ENCODE peak calls at places on chromosomes 3 and 15, in seven cellular contexts. F, N, I, A, H, V and G are unnamed samples. For H3K4me1, the result is how much of the 10 kb centered on the place peaks cover.

GRCh38 chr3:20143519-20143918 is 42.5 kb downstream of the SGO1 start:
- DNase-seq in F (no peak), N (no peak), A (no peak), H (no peak), V (no peak), I (no peak), G (no peak)

GRCh38 chr3:103949690-103950089 is 1417.0 kb upstream of the ALCAM start:
- DNase-seq in V (no peak), A (no peak), H (no peak), N (no peak), F (no peak), I (no peak), G (no peak)

GRCh38 chr15:31495281-31495680 is 168.6 kb downstream of the KLF13 start:
- DNase-seq in N (no peak), A (no peak), V (peak), F (no peak), H (no peak), I (no peak), G (peak)

GRCh38 chr3:148075829-148076716 is 621.6 kb upstream of the AGTR1 start:
- DNase-seq in F (peak), H (peak), V (no peak), A (peak), N (peak), I (peak), G (peak)

GRCh38 chr15:37847776-37848175 is 86.7 kb upstream of the TMCO5A start:
- DNase-seq in A (no peak), H (no peak), I (no peak), N (no peak), F (no peak), V (no peak), G (no peak)

GRCh38 chr3:109336272-109336957 is 931 bp downstream of the DPPA4 start:
- DNase-seq in N (peak), H (peak), I (no peak), A (peak), V (no peak), F (peak), G (no peak)

GRCh38 chr3:31895471-31895870 is 85.6 kb downstream of the OSBPL10 start:
- DNase-seq in F (no peak), N (peak), A (no peak), H (peak), V (no peak), I (no peak), G (no peak)

GRCh38 chr15:92810418-92811138 is 89.5 kb upstream of the CHD2 start:
- DNase-seq in V (no peak), H (peak), F (peak), N (peak), I (no peak), A (peak), G (no peak)

GRCh38 chr3:27345493-27345892 is 23.7 kb downstream of the NEK10 start:
- DNase-seq in A (no peak), N (no peak), F (no peak), I (no peak), H (no peak), V (no peak), G (no peak)

GRCh38 chr3:106144051-106144450 is 275.2 kb upstream of the CBLB start:
- DNase-seq in F (no peak), H (peak), N (no peak), A (no peak), V (no peak), I (no peak), G (no peak)

GRCh38 chr3:39460677-39461076 is 6.8 kb upstream of the MOBP start:
- DNase-seq in V (no peak), I (no peak), N (no peak), A (no peak), F (no peak), H (no peak), G (no peak)

GRCh38 chr3:78878011-78878410 is 889.8 kb downstream of the ROBO1 start:
- DNase-seq in V (no peak), H (peak), F (peak), A (no peak), I (no peak), N (no peak), G (no peak)

GRCh38 chr3:15223684-15224575 is 17.9 kb downstream of the CAPN7 start:
- DNase-seq in H (peak), F (no peak), V (no peak), I (no peak), N (peak), A (no peak), G (no peak)

GRCh38 chr15:31291048-31291578 is 35.5 kb upstream of the KLF13 start:
- DNase-seq in F (no peak), N (no peak), V (no peak), H (no peak), I (no peak), A (no peak), G (no peak)

GRCh38 chr3:194006-194405 is 2.6 kb upstream of the CHL1 start:
- DNase-seq in H (no peak), F (no peak), N (no peak), I (no peak), V (no peak), A (no peak), G (no peak)

GRCh38 chr3:127608362-127608718 is 10.1 kb downstream of the MCM2 start:
- DNase-seq in A (no peak), I (no peak), H (no peak), V (no peak), N (no peak), F (no peak), G (no peak)

GRCh38 chr3:73623996-73624362 is 762 bp downstream of the PDZRN3 start:
- DNase-seq in V (peak), N (peak), H (peak), F (peak), A (peak), I (no peak), G (peak)

GRCh38 chr3:109597438-109597837 is 260.1 kb upstream of the DPPA4 start:
- DNase-seq in V (no peak), N (no peak), A (no peak), I (no peak), H (no peak), F (no peak), G (no peak)

GRCh38 chr15:92068121-92068520 is 214.6 kb downstream of the SLCO3A1 start:
- DNase-seq in F (no peak), V (no peak), N (no peak), A (no peak), H (peak), I (no peak), G (no peak)

GRCh38 chr3:98817546-98817945 is 54.4 kb downstream of the ST3GAL6 start:
- DNase-seq in I (peak), N (peak), A (peak), H (peak), F (peak), V (no peak), G (no peak)

GRCh38 chr3:62201438-62202035 is 171.8 kb downstream of the FEZF2 start:
- DNase-seq in A (no peak), N (peak), V (no peak), F (peak), H (peak), I (peak), G (no peak)

GRCh38 chr15:80251505-80252280 is at the start of gene CTXND1:
- DNase-seq in V (peak), H (no peak), F (no peak), A (no peak), I (peak), N (no peak), G (peak)

GRCh38 chr3:65030847-65031463 is 343.2 kb upstream of the ADAMTS9 start:
- DNase-seq in A (peak), N (peak), F (peak), I (no peak), V (no peak), H (peak), G (no peak)

GRCh38 chr15:71195242-71195641 is 80.0 kb downstream of the THSD4 start:
- DNase-seq in I (no peak), N (no peak), H (no peak), A (peak), F (peak), V (peak), G (peak)

GRCh38 chr3:185954366-185954723 is 16.5 kb upstream of the TRA2B start:
- DNase-seq in N (no peak), V (no peak), H (peak), A (no peak), I (no peak), F (no peak), G (no peak)

GRCh38 chr3:185960518-185961288 is 22.9 kb upstream of the TRA2B start:
- DNase-seq in I (no peak), A (no peak), N (no peak), V (no peak), H (no peak), F (no peak), G (no peak)

GRCh38 chr3:185958626-185959025 is 20.8 kb upstream of the TRA2B start:
- DNase-seq in I (no peak), A (no peak), V (no peak), F (no peak), N (no peak), H (peak), G (no peak)

GRCh38 chr3:185961675-185962232 is 23.9 kb upstream of the TRA2B start:
- DNase-seq in I (no peak), V (no peak), F (no peak), N (no peak), A (no peak), H (no peak), G (no peak)

DNA sequence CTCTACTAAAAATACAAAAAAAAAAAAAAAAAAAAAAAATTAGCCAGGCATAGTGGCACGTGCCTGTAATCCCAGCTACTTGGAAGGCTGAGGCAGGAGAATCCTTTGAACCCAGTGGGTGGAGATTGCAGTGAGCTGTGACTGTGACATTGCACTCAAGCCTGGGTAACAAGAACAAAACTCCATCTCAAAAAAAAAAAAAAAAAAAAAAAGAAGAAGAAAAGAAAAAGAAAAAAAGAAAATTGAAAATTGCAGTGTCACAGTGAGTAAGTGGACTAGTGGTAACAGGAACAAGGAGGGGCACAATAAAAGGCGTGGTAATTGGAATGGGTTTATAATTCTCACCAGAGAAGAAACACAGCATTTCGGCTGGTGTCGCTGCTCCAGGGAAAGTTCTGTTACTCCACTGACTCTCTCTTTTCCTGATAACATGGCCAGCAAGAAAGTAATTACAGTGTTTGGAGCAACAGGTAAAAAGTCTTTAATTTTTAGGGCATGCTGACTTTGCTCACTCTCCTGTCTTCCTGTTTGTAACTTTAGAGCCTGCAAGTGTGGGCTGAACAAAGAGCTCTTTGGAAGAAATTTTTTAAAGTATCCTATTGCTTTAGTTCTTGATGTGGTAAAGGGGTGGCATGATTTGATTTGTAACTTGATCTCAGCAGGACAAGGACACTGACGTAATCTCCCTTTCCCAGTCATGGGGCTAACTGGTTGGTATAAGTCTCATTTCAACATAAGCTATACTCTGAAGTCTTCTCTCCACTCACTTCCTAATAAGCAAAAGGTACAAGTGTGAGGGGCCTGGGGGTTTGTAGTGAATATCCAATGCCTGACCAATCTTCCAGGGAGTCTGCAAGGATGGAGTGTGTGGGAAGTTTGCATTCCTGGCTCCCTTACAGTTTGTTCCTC is 22.0 kb upstream of the TRA2B start:
- DNase-seq in A (peak), N (peak), F (no peak), V (no peak), H (peak), I (no peak), G (no peak)
- H4K8ac ChIP-seq in A (no peak), N (peak), F (no peak), V (no peak), H (no peak), I (no peak), G (no peak)

GRCh38 chr3:134366928-134367352 is 7.3 kb downstream of the AMOTL2 start:
- DNase-seq in N (no peak), V (no peak), H (no peak), I (no peak), F (no peak), A (no peak), G (peak)
- H3K4me1 ChIP-seq in N (half or more), V (under half), H (half or more), I (under half), F (half or more), A (under half), G (under half)

GRCh38 chr3:101836160-101836559 is 13.2 kb upstream of the NFKBIZ start:
- DNase-seq in H (no peak), F (no peak), A (no peak), V (no peak), I (no peak), N (no peak), G (no peak)
- H2BK5ac ChIP-seq in H (no peak), F (no peak), A (no peak), V (no peak), I (no peak), N (no peak), G (no peak)

GRCh38 chr15:98009169-98009568 is 48.7 kb downstream of the ARRDC4 start:
- DNase-seq in H (no peak), F (no peak), V (no peak), A (no peak), I (no peak), N (no peak), G (no peak)

GRCh38 chr15:98017150-98017964 is 56.9 kb downstream of the ARRDC4 start:
- DNase-seq in N (no peak), F (no peak), I (no peak), H (no peak), A (peak), V (no peak), G (no peak)

GRCh38 chr15:98009967-98010366 is 49.5 kb downstream of the ARRDC4 start:
- DNase-seq in F (no peak), V (no peak), N (no peak), A (no peak), H (no peak), I (no peak), G (no peak)

GRCh38 chr15:98012354-98012753 is 51.9 kb downstream of the ARRDC4 start:
- DNase-seq in A (no peak), N (no peak), I (no peak), H (no peak), F (no peak), V (no peak), G (no peak)
- H4K8ac ChIP-seq in A (no peak), N (no peak), I (no peak), H (no peak), F (no peak), V (no peak), G (no peak)

DNA sequence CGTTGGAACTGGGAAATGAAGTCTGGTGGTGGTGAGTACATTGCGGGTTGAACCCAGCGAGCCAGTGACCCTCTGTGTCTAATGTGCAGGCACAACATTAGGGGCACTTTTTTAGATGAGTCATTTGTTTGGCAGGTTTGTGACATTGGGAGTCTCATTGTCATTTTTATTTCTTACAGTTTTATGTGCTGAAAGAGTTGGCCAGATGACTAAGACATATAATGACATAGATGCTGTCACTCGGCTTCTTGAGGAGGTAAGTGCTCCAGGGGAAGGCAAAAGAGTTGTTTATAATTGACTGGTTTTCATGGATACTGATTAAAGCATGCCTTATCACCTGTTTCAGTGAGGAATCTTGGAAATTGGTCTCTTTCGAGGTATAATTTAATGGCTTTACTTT is 85.5 kb downstream of the TRAK1 start:
- DNase-seq in V (no peak), A (no peak), F (no peak), N (no peak), I (no peak), H (no peak), G (no peak)
- H3K4me1 ChIP-seq in V (under half), A (under half), F (under half), N (under half), I (under half), H (under half), G (under half)

DNA sequence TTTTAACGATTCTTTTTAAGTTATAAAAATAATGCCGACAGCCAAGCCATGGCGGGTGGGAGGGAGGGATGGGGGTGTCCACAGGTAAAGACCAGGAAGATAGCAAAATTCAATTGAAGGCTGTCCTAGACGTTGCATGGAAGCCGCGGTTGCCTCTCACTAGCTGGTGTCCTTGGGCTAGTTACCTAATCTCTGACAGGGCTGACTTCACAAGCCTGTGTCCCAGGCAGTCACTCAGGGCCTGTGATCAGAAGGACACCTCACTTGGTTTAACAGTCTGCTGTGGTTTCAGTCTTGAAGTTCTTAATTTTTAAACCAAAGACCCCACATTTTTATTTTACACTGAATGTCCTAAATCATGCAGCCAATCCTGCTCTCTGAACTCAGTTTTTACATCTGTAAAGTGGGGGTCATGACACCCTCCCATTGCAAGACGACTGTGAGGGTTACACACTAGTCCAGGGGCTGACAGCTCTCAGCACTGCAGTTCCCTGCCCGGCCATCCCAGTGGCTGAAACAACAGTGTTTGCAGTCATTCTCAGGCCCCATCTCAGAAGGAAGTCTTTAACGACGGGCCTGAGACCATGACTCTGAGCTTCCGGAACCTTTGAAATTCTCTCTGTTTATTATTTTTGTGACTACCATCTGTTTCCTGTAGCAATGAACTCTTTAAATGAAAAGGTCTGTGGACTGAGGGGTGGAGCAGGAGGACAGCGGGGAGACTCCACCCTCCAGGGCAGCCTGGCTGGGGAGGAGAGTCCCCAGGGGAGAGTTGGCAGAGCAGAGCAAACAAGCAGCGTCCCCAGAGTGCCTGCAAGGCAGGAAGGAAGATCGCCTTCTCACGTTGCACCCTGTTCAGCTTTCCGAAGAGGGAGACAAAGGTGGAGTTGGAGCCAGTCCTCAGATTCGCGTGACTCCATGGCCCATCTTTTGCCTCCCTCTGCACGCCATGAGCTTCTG is 525.4 kb upstream of the PROK2 start:
- DNase-seq in N (peak), A (no peak), H (peak), V (no peak), F (peak), I (no peak), G (no peak)
- H2BK5ac ChIP-seq in N (no peak), A (no peak), H (peak), V (no peak), F (no peak), I (no peak), G (no peak)

GRCh38 chr3:23153034-23153433 is 50.1 kb upstream of the UBE2E2 start:
- DNase-seq in V (no peak), I (no peak), A (no peak), H (no peak), F (no peak), N (no peak), G (no peak)
- H4K8ac ChIP-seq in V (no peak), I (no peak), A (no peak), H (no peak), F (no peak), N (no peak), G (no peak)